ENCODE peak calls at places on chromosome 15, in six cellular contexts. K, M, H, G, A and B are unnamed samples.
A peak's percentile ranks its signal among the peaks of the same experiment; 100 is the strongest.

GRCh38 chr15:72991026-72991425 is 61.2 kb upstream of the NEO1 start:
- DNase-seq in K (no peak), M (no peak), H (no peak), G (no peak), A (no peak), B (no peak)

GRCh38 chr15:52076889-52077781 is 35.4 kb downstream of the BCL2L10 start:
- DNase-seq in K (peak; percentile 93), M (peak; percentile 33), H (peak; percentile 75), G (peak; percentile 15), A (peak; percentile 60), B (no peak)

GRCh38 chr15:49415171-49415570 is 7.9 kb upstream of the FGF7 start:
- DNase-seq in K (no peak), M (no peak), H (no peak), G (no peak), A (peak; percentile 23), B (no peak)

GRCh38 chr15:83404143-83404542 is 43.0 kb upstream of the SH3GL3 start:
- DNase-seq in K (no peak), M (no peak), H (no peak), G (no peak), A (no peak), B (no peak)

GRCh38 chr15:63600001-63600645 is 2.9 kb downstream of the FBXL22 start:
- DNase-seq in K (no peak), M (no peak), H (no peak), G (no peak), A (peak; percentile 7), B (peak; percentile 29)

GRCh38 chr15:83039206-83039605 is 27.8 kb upstream of the C15orf40 start:
- DNase-seq in K (no peak), M (no peak), H (no peak), G (no peak), A (no peak), B (no peak)

GRCh38 chr15:67137951-67138935 is 72.8 kb downstream of the SMAD3 start:
- DNase-seq in K (no peak), M (peak; percentile 64), H (peak; percentile 57), G (no peak), A (no peak), B (no peak)

GRCh38 chr15:40936234-40936708 is 7.1 kb downstream of the DLL4 start:
- DNase-seq in K (no peak), M (no peak), H (no peak), G (no peak), A (no peak), B (no peak)

GRCh38 chr15:49331951-49332350 is 91.1 kb upstream of the FGF7 start:
- DNase-seq in K (no peak), M (no peak), H (no peak), G (no peak), A (no peak), B (no peak)

GRCh38 chr15:32872606-32873291 is 154.9 kb downstream of the GREM1 start:
- DNase-seq in K (no peak), M (no peak), H (no peak), G (no peak), A (peak; percentile 72), B (no peak)

GRCh38 chr15:56619881-56620280 is 113.4 kb downstream of the ZNF280D start:
- DNase-seq in K (no peak), M (no peak), H (no peak), G (no peak), A (peak; percentile 7), B (no peak)

GRCh38 chr15:92958105-92958504 is 58.0 kb downstream of the CHD2 start:
- DNase-seq in K (no peak), M (no peak), H (peak; percentile 69), G (no peak), A (no peak), B (no peak)

GRCh38 chr15:77507911-77508310 is 87.2 kb downstream of the HMG20A start:
- DNase-seq in K (no peak), M (no peak), H (peak; percentile 52), G (peak; percentile 34), A (peak; percentile 86), B (peak; percentile 81)

GRCh38 chr15:76206325-76206976 is 104.8 kb downstream of the ETFA start:
- DNase-seq in K (peak; percentile 65), M (no peak), H (peak; percentile 64), G (peak; percentile 16), A (peak; percentile 83), B (peak; percentile 54)

GRCh38 chr15:33218071-33218491 is 23.6 kb upstream of the FMN1 start:
- DNase-seq in K (no peak), M (no peak), H (peak; percentile 85), G (no peak), A (no peak), B (no peak)

GRCh38 chr15:51775967-51776816 is 24.8 kb downstream of the TMOD2 start:
- DNase-seq in K (peak; percentile 47), M (peak; percentile 77), H (no peak), G (peak; percentile 58), A (peak; percentile 67), B (peak; percentile 67)

GRCh38 chr15:47682661-47683060 is 34.6 kb upstream of the SEMA6D start:
- DNase-seq in K (no peak), M (no peak), H (no peak), G (no peak), A (no peak), B (no peak)

GRCh38 chr15:100997442-100997841 is 78.3 kb downstream of the LRRK1 start:
- DNase-seq in K (no peak), M (no peak), H (peak; percentile 54), G (no peak), A (no peak), B (no peak)

GRCh38 chr15:45710657-45711056 is 75.8 kb downstream of the SQOR start:
- DNase-seq in K (no peak), M (no peak), H (no peak), G (no peak), A (no peak), B (no peak)

GRCh38 chr15:100030586-100031249 is 297.5 kb upstream of the LYSMD4 start:
- DNase-seq in K (peak; percentile 56), M (no peak), H (peak; percentile 51), G (no peak), A (peak; percentile 22), B (no peak)

GRCh38 chr15:66703540-66703941 is 1.5 kb downstream of the SMAD6 start:
- DNase-seq in K (no peak), M (no peak), H (no peak), G (peak; percentile 78), A (peak; percentile 31), B (no peak)

GRCh38 chr15:77632760-77633133 is at the start of gene LINGO1:
- DNase-seq in K (no peak), M (peak; percentile 75), H (no peak), G (peak; percentile 50), A (no peak), B (peak; percentile 24)

DNA sequence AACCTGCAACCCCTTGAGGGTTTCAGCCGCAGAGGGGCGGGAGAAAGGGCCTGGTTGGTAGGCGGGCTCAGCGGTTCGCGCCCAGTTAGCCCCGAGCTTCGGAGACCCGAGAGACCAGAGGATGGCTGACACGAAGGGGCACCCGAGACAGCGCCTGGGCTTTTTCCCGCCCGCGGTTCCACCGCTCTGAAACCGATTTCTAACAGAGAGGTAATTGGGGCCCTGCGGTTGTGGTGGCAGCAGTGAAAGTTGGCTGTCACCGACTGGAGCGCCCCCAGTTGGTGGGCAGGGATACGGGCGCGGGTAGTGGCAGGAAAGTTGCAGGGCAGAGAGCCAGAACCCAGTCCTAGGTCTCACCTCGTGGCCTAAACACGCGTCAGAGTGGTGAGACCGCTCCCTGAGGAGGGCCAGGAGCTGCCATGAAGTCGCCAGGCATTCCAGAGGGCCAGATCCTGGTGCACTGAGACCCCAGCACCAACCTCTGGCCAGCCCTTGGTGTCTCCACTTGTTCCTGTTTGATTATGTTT is 590 bp upstream of the ELL3 start:
- DNase-seq in K (peak; percentile 65), M (peak; percentile 58), H (no peak), G (peak; percentile 79), A (peak; percentile 75), B (peak; percentile 76)
- TF ChIP-seq CTCF in K (peak; percentile 95), M (peak; percentile 41), H (peak; percentile 83), G (peak; percentile 82), A (peak; percentile 84), B (peak; percentile 29)

DNA sequence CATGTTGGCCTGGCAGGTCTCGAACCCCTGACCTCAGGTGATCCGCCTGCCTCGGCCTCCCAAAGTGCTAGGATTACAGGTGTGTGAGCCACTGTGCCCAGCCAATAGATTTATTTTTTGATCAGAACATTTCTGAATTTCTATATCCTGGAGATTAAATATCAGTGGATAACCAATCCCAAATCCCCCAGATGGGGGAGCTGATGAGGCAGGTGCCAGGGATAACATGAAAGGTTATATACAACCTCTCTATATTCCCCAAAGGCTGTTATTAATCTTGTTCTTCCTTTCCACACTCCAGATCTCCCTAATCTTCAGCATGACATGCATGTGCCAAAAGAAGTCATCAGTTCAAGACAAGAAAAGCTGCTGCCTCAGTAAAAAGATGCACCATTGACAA is 112.3 kb downstream of the WDR76 start:
- DNase-seq in K (peak; percentile 55), M (no peak), H (peak; percentile 22), G (peak; percentile 21), A (peak; percentile 53), B (peak; percentile 56)
- TF ChIP-seq CTCF in K (no peak), M (peak; percentile 56), H (peak; percentile 66), G (peak; percentile 2), A (peak; percentile 71), B (no peak)

GRCh38 chr15:68725736-68726135 is 95.0 kb downstream of the ANP32A start:
- DNase-seq in K (no peak), M (no peak), H (no peak), G (no peak), A (peak; percentile 72), B (no peak)
- TF ChIP-seq CTCF in K (no peak), M (no peak), H (no peak), G (no peak), A (no peak), B (no peak)

GRCh38 chr15:89899303-89899946 is 5.6 kb upstream of the AP3S2 start:
- DNase-seq in K (no peak), M (no peak), H (no peak), G (no peak), A (no peak), B (no peak)

GRCh38 chr15:89893027-89893426 is 767 bp downstream of the AP3S2 start:
- DNase-seq in K (no peak), M (no peak), H (no peak), G (no peak), A (peak; percentile 47), B (no peak)

GRCh38 chr15:89898628-89899302 is 5.0 kb upstream of the AP3S2 start:
- DNase-seq in K (peak; percentile 90), M (peak; percentile 83), H (peak; percentile 45), G (peak; percentile 76), A (peak; percentile 55), B (peak; percentile 77)

GRCh38 chr15:89898146-89898545 is 4.4 kb upstream of the AP3S2 start:
- DNase-seq in K (no peak), M (no peak), H (no peak), G (no peak), A (no peak), B (no peak)

DNA sequence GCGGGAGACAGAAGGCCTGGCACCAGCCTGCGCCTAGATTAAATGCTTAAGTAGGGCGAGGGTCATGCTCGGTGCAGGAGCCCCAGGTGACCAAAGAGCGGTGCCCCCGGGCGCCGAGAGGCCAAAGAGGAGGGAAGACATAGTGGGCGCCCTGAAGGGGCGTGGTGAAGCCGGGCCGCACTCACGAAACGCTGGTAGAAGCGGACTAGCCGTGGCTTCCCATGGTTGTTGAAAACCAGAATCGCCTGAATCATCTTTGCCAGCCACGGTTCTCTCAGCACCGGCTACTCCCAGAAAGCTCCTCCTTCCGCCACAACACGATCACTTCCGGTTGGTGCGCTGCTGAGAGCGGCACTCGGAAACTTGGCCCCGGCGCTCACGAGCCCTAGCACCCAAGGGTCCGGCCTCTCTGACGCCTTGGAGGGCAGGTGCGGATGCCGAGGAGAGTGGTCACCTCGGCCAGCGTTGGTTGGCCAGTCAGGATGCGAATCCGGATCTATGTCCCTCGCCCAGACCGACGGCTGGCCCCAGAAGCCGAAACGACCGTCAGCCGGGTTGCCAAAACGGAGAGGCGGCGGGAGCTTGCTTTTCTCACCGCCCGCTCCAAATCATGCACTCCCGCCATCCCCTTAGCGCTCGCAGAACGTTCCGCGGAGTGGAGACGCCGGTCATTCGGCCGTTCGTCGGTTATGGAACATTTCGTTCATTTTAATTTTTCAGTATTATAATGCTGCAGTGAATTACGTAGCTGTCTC is at the start of gene AP3S2:
- DNase-seq in K (peak; percentile 92), M (peak; percentile 96), H (peak; percentile 95), G (peak; percentile 82), A (peak; percentile 96), B (peak; percentile 96)
- TF ChIP-seq CTCF in K (no peak), M (no peak), H (no peak), G (no peak), A (no peak), B (no peak)